ENCODE peak calls at places on chromosomes 16 and 17, in eight cellular contexts. G, A, L, S, U, K, Q and H are unnamed samples.

GRCh38 chr17:910503-911194 is 68.9 kb downstream of the NXN start:
- DNase-seq in L (no peak), U (peak; percentile 94), Q (no peak), A (no peak), G (no peak), S (no peak), K (no peak), H (no peak)

GRCh38 chr16:4403133-4403949 is 13.1 kb downstream of the CORO7 start:
- DNase-seq in A (no peak), K (no peak), L (no peak), U (no peak), G (no peak), Q (no peak), S (no peak), H (no peak)

GRCh38 chr16:89409161-89409711 is 81.1 kb downstream of the ANKRD11 start:
- DNase-seq in L (no peak), G (no peak), S (no peak), U (no peak), K (no peak), A (no peak), Q (peak; percentile 71), H (no peak)

GRCh38 chr17:57541472-57542394 is 203.4 kb downstream of the CCDC182 start:
- DNase-seq in U (peak; percentile 58), G (no peak), K (peak; percentile 84), S (no peak), Q (peak; percentile 50), A (peak; percentile 54), L (no peak), H (no peak)

GRCh38 chr17:61338000-61338864 is 61.4 kb upstream of the TBX2 start:
- DNase-seq in K (no peak), Q (peak; percentile 91), U (peak; percentile 73), S (no peak), A (peak; percentile 79), G (no peak), L (no peak), H (no peak)

GRCh38 chr17:40596261-40596919 is 31.1 kb upstream of the CCR7 start:
- DNase-seq in A (peak; percentile 7), L (no peak), U (no peak), S (no peak), Q (peak; percentile 10), K (no peak), G (no peak), H (no peak)

GRCh38 chr16:73778872-73779271 is 517.7 kb upstream of the PSMD7 start:
- DNase-seq in Q (no peak), K (no peak), L (no peak), G (no peak), A (no peak), S (no peak), U (no peak), H (no peak)

GRCh38 chr16:19745286-19746018 is 27.4 kb downstream of the IQCK start:
- DNase-seq in G (no peak), Q (peak; percentile 71), A (peak; percentile 50), U (peak; percentile 18), S (no peak), K (no peak), L (no peak), H (no peak)

GRCh38 chr17:51258756-51259573 is 884 bp downstream of the MBTD1 start:
- DNase-seq in A (no peak), G (peak; percentile 31), K (peak; percentile 22), Q (no peak), U (no peak), S (peak; percentile 41), L (no peak), H (peak; percentile 48)

GRCh38 chr16:76583466-76583865 is 306.3 kb downstream of the CNTNAP4 start:
- DNase-seq in A (peak; percentile 20), U (no peak), Q (no peak), G (no peak), K (peak; percentile 6), L (no peak), S (no peak), H (no peak)

GRCh38 chr17:28216032-28216431 is 103.0 kb upstream of the TMEM97 start:
- DNase-seq in G (no peak), S (no peak), U (no peak), A (no peak), Q (no peak), K (no peak), L (no peak), H (no peak)

GRCh38 chr17:4872786-4873185 is 26.6 kb upstream of the C17orf107 start:
- DNase-seq in K (no peak), Q (no peak), S (no peak), U (no peak), A (no peak), L (no peak), G (no peak), H (no peak)

GRCh38 chr16:15650698-15651161 is 685 bp downstream of the NDE1 start:
- DNase-seq in U (no peak), Q (peak; percentile 13), K (no peak), A (peak; percentile 31), G (peak; percentile 45), L (peak; percentile 64), S (no peak), H (peak; percentile 35)

GRCh38 chr16:47817048-47817447 is 338.7 kb downstream of the ABCC12 start:
- DNase-seq in L (no peak), S (no peak), A (no peak), U (no peak), G (no peak), K (no peak), Q (no peak), H (no peak)

GRCh38 chr17:36689089-36689667 is 87.8 kb downstream of the MRM1 start:
- DNase-seq in Q (no peak), K (no peak), S (no peak), A (no peak), U (no peak), G (no peak), L (no peak), H (no peak)

GRCh38 chr17:73720187-73720834 is 76.1 kb upstream of the SDK2 start:
- DNase-seq in S (no peak), K (no peak), L (no peak), U (no peak), Q (no peak), A (no peak), G (no peak), H (no peak)

GRCh38 chr17:67253379-67253778 is 8.4 kb upstream of the HELZ start:
- DNase-seq in G (no peak), K (no peak), Q (peak; percentile 40), L (no peak), U (no peak), A (peak; percentile 66), S (no peak), H (no peak)

GRCh38 chr17:19379306-19380075 is 1.2 kb downstream of the MAPK7 start:
- DNase-seq in A (no peak), K (no peak), L (no peak), Q (no peak), G (no peak), U (no peak), S (no peak), H (no peak)
- TF ChIP-seq CTCF in A (no peak), K (no peak), L (no peak), Q (no peak), G (no peak), U (no peak), S (no peak), H (no peak)

GRCh38 chr16:20853076-20853597 is 46.8 kb downstream of the REXO5 start:
- DNase-seq in Q (no peak), G (no peak), A (no peak), K (no peak), S (no peak), U (no peak), L (no peak), H (no peak)

GRCh38 chr16:20849587-20850390 is 43.5 kb downstream of the REXO5 start:
- DNase-seq in U (peak; percentile 62), S (peak; percentile 61), Q (peak; percentile 68), K (peak; percentile 68), A (peak; percentile 80), L (no peak), G (peak; percentile 79), H (peak; percentile 81)

GRCh38 chr16:20851601-20852000 is 45.3 kb downstream of the REXO5 start:
- DNase-seq in L (no peak), Q (peak; percentile 92), U (peak; percentile 97), A (peak; percentile 97), S (no peak), K (peak; percentile 77), G (no peak), H (no peak)

GRCh38 chr16:20853981-20854620 is 46.1 kb downstream of the DCUN1D3 start:
- DNase-seq in K (no peak), L (no peak), A (no peak), G (no peak), S (no peak), Q (no peak), U (no peak), H (no peak)

GRCh38 chr16:20850981-20851380 is 44.7 kb downstream of the REXO5 start:
- DNase-seq in K (no peak), A (no peak), S (no peak), G (no peak), Q (peak; percentile 18), L (no peak), U (peak; percentile 12), H (no peak)
- TF ChIP-seq CTCF in K (no peak), A (no peak), S (no peak), G (no peak), Q (no peak), L (no peak), U (no peak), H (no peak)

DNA sequence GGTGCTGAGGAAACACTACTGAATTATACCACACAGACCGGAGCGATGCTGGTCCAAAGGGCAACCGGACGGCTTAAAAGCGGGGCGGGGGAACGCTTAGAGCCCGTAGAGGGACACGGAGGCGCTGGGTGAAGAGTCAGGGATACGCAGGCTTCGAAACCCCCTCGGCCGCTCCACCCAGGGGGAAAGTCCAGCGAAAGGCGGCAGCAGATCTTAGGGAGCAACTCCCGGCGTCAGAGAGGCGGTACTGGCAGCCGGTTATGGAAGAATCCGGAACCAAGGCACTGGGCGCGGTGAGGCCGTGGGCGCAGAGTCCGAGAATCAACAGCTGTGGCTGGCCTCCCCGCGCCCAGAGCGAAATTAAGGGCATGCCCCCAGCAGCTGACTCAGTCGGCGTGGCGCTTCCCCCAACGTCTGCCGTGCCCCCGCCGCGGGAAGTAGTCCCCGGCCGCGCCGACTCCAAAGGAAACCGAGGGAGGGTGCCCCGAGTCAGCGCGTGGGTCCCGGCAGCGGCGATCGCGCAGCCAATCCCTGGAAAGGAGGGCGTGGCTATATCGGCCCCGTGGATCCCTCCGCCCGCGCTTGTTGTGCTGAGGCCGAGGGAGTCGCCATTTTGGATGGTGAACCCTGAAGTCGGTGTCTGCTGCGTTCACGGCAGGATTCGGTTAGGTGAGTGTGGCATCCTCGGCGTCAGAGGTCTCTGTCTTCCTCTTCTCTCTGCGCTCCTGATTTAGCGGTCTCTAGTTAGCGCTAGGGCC is at the start of gene IST1:
- DNase-seq in S (peak; percentile 95), A (peak; percentile 99), L (peak; percentile 97), G (peak; percentile 97), K (peak; percentile 99), Q (peak; percentile 99), U (peak; percentile 99), H (peak; percentile 96)
- TF ChIP-seq CTCF in S (no peak), A (no peak), L (no peak), G (no peak), K (peak; percentile 15), Q (no peak), U (no peak), H (no peak)

DNA sequence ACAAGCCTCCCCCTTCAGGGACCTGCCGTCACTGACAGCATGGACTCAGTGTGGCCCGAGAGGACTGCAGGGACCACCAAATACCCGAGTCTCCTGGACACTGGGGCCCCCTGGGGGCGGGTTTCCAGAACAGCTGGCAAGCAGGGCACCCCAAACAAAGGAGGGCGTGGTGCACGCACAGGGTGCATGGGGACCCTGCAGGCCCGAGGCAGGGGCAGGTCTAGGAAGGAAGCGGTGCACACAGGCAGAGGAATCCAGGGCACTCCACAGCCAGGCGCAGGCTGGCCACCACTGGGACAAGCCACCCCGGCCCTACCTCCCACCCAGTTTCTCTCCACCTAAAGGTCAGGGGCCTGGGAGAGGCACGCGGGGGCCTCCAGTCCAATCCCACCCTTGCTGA is 28.7 kb upstream of the ENPP7 start:
- DNase-seq in L (no peak), U (no peak), A (no peak), G (peak; percentile 69), K (no peak), S (no peak), Q (no peak), H (peak; percentile 39)
- TF ChIP-seq CTCF in L (peak; percentile 17), U (no peak), A (no peak), G (no peak), K (no peak), S (no peak), Q (no peak), H (peak; percentile 24)